ENCODE peak calls at places on chromosomes 4 and X, in ten cellular contexts. K, V, I, D, F, S, M, B, T and Z are unnamed samples.
A peak's percentile ranks its signal among the peaks of the same experiment; 100 is the strongest.

GRCh38 chr4:94559351-94559806 is 107.6 kb downstream of the PDLIM5 start:
- DNase-seq in B (no peak), M (no peak), K (no peak), I (no peak), V (no peak), D (no peak), T (no peak), F (no peak), S (no peak), Z (no peak)

GRCh38 chr4:7066493-7066892 is 1.4 kb downstream of the GRPEL1 start:
- DNase-seq in D (no peak), B (peak; percentile 5), S (peak; percentile 38), M (no peak), I (no peak), V (no peak), K (no peak), F (no peak), T (no peak), Z (no peak)

GRCh38 chrX:41118156-41118555 is 32.9 kb downstream of the USP9X start:
- DNase-seq in T (no peak), S (no peak), I (no peak), V (no peak), F (no peak), B (no peak), D (no peak), K (no peak), M (no peak), Z (no peak)

GRCh38 chrX:2572740-2573139 is 72.0 kb upstream of the DHRSX start:
- DNase-seq in F (no peak), D (peak; percentile 12), B (no peak), S (no peak), I (no peak), K (no peak), V (no peak), M (no peak), T (peak; percentile 52), Z (no peak)

GRCh38 chr4:67700119-67700873 is 659 bp downstream of the UBA6 start:
- DNase-seq in S (no peak), K (no peak), V (peak; percentile 26), B (no peak), M (no peak), I (no peak), T (no peak), F (peak; percentile 85), D (no peak), Z (no peak)

GRCh38 chrX:129700536-129700935 is 38.2 kb upstream of the XPNPEP2 start:
- DNase-seq in I (no peak), T (no peak), D (no peak), V (no peak), B (no peak), S (no peak), M (no peak), K (no peak), F (no peak), Z (no peak)

GRCh38 chr4:76652389-76652788 is 217.4 kb downstream of the SHROOM3 start:
- DNase-seq in K (no peak), I (no peak), B (no peak), T (no peak), M (no peak), F (no peak), V (no peak), S (no peak), D (no peak), Z (no peak)

GRCh38 chr4:119627267-119628190 is 1.1 kb downstream of the PDE5A start:
- DNase-seq in S (peak; percentile 91), T (peak; percentile 19), D (no peak), V (peak; percentile 75), B (peak; percentile 72), I (peak; percentile 90), F (peak; percentile 90), M (no peak), K (no peak), Z (peak; percentile 19)

GRCh38 chrX:51899741-51900140 is 6.3 kb downstream of the MAGED1 start:
- DNase-seq in B (no peak), M (no peak), V (no peak), F (no peak), I (no peak), S (no peak), T (no peak), K (no peak), D (no peak), Z (no peak)

GRCh38 chr4:72468904-72469502 is 100.0 kb downstream of the ADAMTS3 start:
- DNase-seq in F (no peak), S (no peak), K (no peak), M (no peak), V (no peak), D (peak; percentile 17), I (peak; percentile 67), B (no peak), T (peak; percentile 4), Z (no peak)

GRCh38 chrX:150198776-150199175 is 164.3 kb upstream of the MAMLD1 start:
- DNase-seq in M (no peak), F (no peak), T (no peak), D (no peak), B (no peak), S (no peak), K (no peak), V (no peak), I (no peak), Z (no peak)

GRCh38 chr4:54499308-54500074 is 158.3 kb upstream of the KIT start:
- DNase-seq in D (no peak), F (no peak), S (no peak), M (no peak), B (no peak), T (no peak), I (no peak), K (no peak), V (no peak), Z (no peak)

GRCh38 chr4:36402008-36402758 is 120.8 kb downstream of the DTHD1 start:
- DNase-seq in K (no peak), I (peak; percentile 16), D (no peak), T (no peak), S (no peak), B (no peak), M (no peak), V (no peak), F (no peak), Z (no peak)

GRCh38 chr4:189792819-189793618 is 147.7 kb upstream of the FRG1 start:
- DNase-seq in K (no peak), T (peak; percentile 54), B (peak; percentile 65), F (no peak), M (peak; percentile 55), S (peak; percentile 77), V (peak; percentile 47), I (peak; percentile 83), D (peak; percentile 39), Z (peak; percentile 89)

GRCh38 chr4:141290771-141291170 is 70.1 kb downstream of the ZNF330 start:
- DNase-seq in V (no peak), B (no peak), T (no peak), I (no peak), D (no peak), M (no peak), S (no peak), F (no peak), K (no peak), Z (no peak)
- TF ChIP-seq POLR2AphosphoS5 in V (no peak), B (no peak), T (no peak), I (no peak), D (no peak), M (no peak), S (no peak), F (no peak), K (no peak), Z (no peak)

GRCh38 chr4:102344520-102344954 is 745 bp downstream of the SLC39A8 start:
- DNase-seq in K (no peak), V (peak; percentile 51), F (no peak), I (peak; percentile 68), D (no peak), T (peak; percentile 10), M (no peak), B (peak; percentile 71), S (peak; percentile 75), Z (peak; percentile 72)
- TF ChIP-seq POLR2AphosphoS5 in K (peak; percentile 19), V (no peak), F (no peak), I (no peak), D (no peak), T (peak; percentile 47), M (no peak), B (peak; percentile 49), S (no peak), Z (peak; percentile 56)

GRCh38 chr4:1570291-1571164 is 113.6 kb downstream of the FAM53A start:
- DNase-seq in T (no peak), D (no peak), S (peak; percentile 54), B (no peak), M (no peak), F (no peak), K (no peak), I (peak; percentile 40), V (no peak), Z (no peak)

GRCh38 chr4:1567808-1568581 is 116.1 kb downstream of the FAM53A start:
- DNase-seq in F (no peak), I (peak; percentile 37), B (no peak), K (no peak), S (peak; percentile 58), D (no peak), M (no peak), V (no peak), T (no peak), Z (no peak)

GRCh38 chr4:1567519-1567807 is 116.7 kb downstream of the FAM53A start:
- DNase-seq in M (no peak), D (no peak), K (no peak), T (no peak), V (no peak), B (no peak), F (no peak), I (no peak), S (peak; percentile 40), Z (no peak)

GRCh38 chr4:1569461-1570151 is 114.5 kb downstream of the FAM53A start:
- DNase-seq in M (no peak), V (no peak), F (no peak), B (no peak), T (no peak), S (peak; percentile 61), D (no peak), I (no peak), K (no peak), Z (no peak)

DNA sequence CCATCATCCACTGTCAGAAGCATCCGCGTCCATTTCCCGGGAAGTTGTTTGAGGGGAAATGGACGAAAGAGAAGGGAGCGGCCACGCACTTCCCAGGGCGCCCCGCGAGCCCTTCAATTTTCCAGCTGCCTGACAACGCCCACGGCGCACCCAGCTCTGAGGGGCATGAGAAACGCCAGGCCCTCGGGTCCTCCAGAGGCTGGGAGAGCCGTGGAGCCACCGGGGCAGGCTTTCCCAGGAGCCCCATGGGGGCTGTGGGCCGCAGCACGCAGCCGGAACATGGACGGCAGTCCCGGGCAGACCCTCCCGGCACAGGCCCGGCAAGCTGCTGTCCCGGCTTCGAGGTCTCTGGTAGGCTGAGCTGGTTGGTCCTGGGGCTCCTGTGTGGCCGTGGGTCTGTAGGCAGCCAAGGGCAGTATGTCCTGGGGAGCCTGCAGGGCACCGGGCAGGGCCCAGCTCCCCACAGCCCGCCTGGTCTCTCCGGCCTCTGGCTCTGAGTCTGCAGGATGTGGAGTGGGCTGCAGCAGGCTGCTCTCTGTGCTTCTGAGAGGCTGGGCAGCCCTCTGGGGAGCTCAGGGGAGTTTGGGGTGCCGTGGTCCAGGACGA is 115.2 kb downstream of the FAM53A start:
- DNase-seq in B (no peak), T (no peak), I (peak; percentile 30), M (no peak), V (no peak), F (no peak), D (no peak), K (no peak), S (peak; percentile 52), Z (no peak)
- TF ChIP-seq POLR2AphosphoS5 in B (no peak), T (no peak), I (no peak), M (no peak), V (no peak), F (no peak), D (no peak), K (no peak), S (no peak), Z (no peak)

GRCh38 chrX:16826207-16826606 is 39.9 kb downstream of the TXLNG start:
- DNase-seq in T (no peak), S (no peak), V (no peak), F (no peak), D (peak; percentile 78), I (no peak), K (no peak), B (no peak), M (no peak), Z (peak; percentile 15)
- TF ChIP-seq POLR2AphosphoS5 in T (no peak), S (no peak), V (no peak), F (no peak), D (no peak), I (no peak), K (no peak), B (no peak), M (no peak), Z (no peak)